ENCODE peak calls at places on chromosomes 4 and X, in nine cellular contexts. J is keratinocyte, I is AG09319, O is uterus, D is suprapubic skin, S is tibial artery, K is epithelial cell of esophagus, G is B cell, F is type B pancreatic cell. T is an unnamed sample.

GRCh38 chrX:149567621-149568417 is 18.1 kb upstream of the HSFX3 start:
- DNase-seq in G (no peak), K (no peak), O (no peak), D (no peak), S (no peak), J (no peak), F (no peak), I (no peak), T (no peak)

GRCh38 chr4:176875026-176875425 is 82.3 kb upstream of the VEGFC start:
- DNase-seq in K (no peak), I (no peak), O (no peak), S (no peak), D (no peak), F (no peak), J (no peak), G (no peak), T (no peak)

GRCh38 chr4:168560184-168560834 is 63.5 kb downstream of the PALLD start:
- DNase-seq in O (no peak), G (no peak), J (no peak), K (peak), F (no peak), I (peak), D (no peak), S (no peak), T (no peak)

GRCh38 chr4:73859614-73860088 is 6.6 kb downstream of the PF4V1 start:
- DNase-seq in K (no peak), F (no peak), S (no peak), O (no peak), J (no peak), I (peak), D (no peak), G (no peak), T (no peak)

GRCh38 chrX:23845316-23845932 is 62.3 kb downstream of the APOO start:
- DNase-seq in G (no peak), K (peak), S (no peak), D (no peak), O (no peak), I (no peak), J (no peak), F (no peak), T (no peak)

GRCh38 chr4:77310931-77311330 is 153.9 kb downstream of the CCNG2 start:
- DNase-seq in D (no peak), G (no peak), F (no peak), K (peak), S (no peak), J (no peak), I (no peak), O (no peak), T (no peak)

GRCh38 chrX:42732506-42732905 is 45.5 kb downstream of the PPP1R2C start:
- DNase-seq in G (no peak), J (no peak), O (no peak), I (no peak), K (no peak), D (no peak), S (no peak), F (no peak), T (no peak)

GRCh38 chrX:13432376-13432775 is 112.5 kb upstream of the ATXN3L start:
- DNase-seq in K (peak), D (peak), G (no peak), I (peak), J (peak), S (peak), F (no peak), O (peak), T (no peak)

GRCh38 chr4:113069212-113069892 is 19.9 kb downstream of the ANK2 start:
- DNase-seq in S (no peak), I (no peak), J (no peak), F (no peak), K (peak), G (no peak), O (no peak), D (no peak), T (no peak)

GRCh38 chr4:2574058-2574457 is 37.6 kb downstream of the FAM193A start:
- DNase-seq in O (no peak), D (no peak), K (no peak), G (no peak), I (no peak), F (no peak), J (no peak), S (no peak), T (no peak)

GRCh38 chr4:109916003-109916399 is 3.3 kb downstream of the EGF start:
- DNase-seq in D (no peak), G (no peak), J (no peak), I (no peak), O (no peak), K (no peak), S (no peak), F (no peak), T (no peak)

GRCh38 chr4:120664851-120665250 is 257.7 kb downstream of the PRDM5 start:
- DNase-seq in S (no peak), F (no peak), G (no peak), O (no peak), K (no peak), D (no peak), J (no peak), I (no peak), T (no peak)

GRCh38 chr4:120801171-120801758 is 121.3 kb downstream of the PRDM5 start:
- DNase-seq in J (no peak), S (peak), G (no peak), I (peak), F (no peak), K (peak), O (no peak), D (no peak), T (no peak)

GRCh38 chrX:63713510-63713909 is 71.5 kb downstream of the ARHGEF9 start:
- DNase-seq in G (no peak), J (no peak), K (peak), I (no peak), O (no peak), F (no peak), D (no peak), S (no peak), T (no peak)

GRCh38 chr4:39233783-39234182 is 51.5 kb downstream of the WDR19 start:
- DNase-seq in J (no peak), S (no peak), G (no peak), O (no peak), D (no peak), K (no peak), F (no peak), I (no peak), T (no peak)

GRCh38 chrX:33065415-33065814 is 145.9 kb downstream of the DMD start:
- DNase-seq in G (no peak), O (no peak), K (no peak), I (no peak), D (no peak), F (no peak), S (no peak), J (no peak), T (no peak)

GRCh38 chr4:75235359-75235951 is 278.7 kb downstream of the RCHY1 start:
- DNase-seq in G (peak), F (no peak), I (no peak), O (no peak), J (no peak), K (no peak), S (no peak), D (no peak), T (no peak)

GRCh38 chr4:181821039-181822004 is 421.9 kb upstream of the TENM3 start:
- DNase-seq in F (no peak), J (no peak), I (no peak), D (no peak), S (no peak), G (no peak), O (no peak), K (peak), T (no peak)

GRCh38 chrX:136910565-136911040 is 30.1 kb upstream of the RBMX start:
- DNase-seq in F (no peak), D (no peak), O (no peak), K (no peak), J (no peak), I (no peak), G (no peak), S (no peak), T (no peak)

GRCh38 chr4:74267998-74268606 is 40.2 kb upstream of the EPGN start:
- DNase-seq in S (no peak), J (peak), F (no peak), I (no peak), D (no peak), G (no peak), O (no peak), K (peak), T (no peak)

GRCh38 chrX:103747199-103747598 is 29.4 kb upstream of the PLP1 start:
- DNase-seq in I (no peak), D (no peak), F (no peak), K (no peak), S (no peak), O (no peak), J (no peak), G (no peak), T (no peak)

GRCh38 chrX:10597871-10598270 is 22.5 kb downstream of the MID1 start:
- DNase-seq in J (no peak), I (no peak), D (no peak), G (peak), S (no peak), F (no peak), O (no peak), K (peak), T (peak)

GRCh38 chr4:87444741-87445140 is 22.4 kb downstream of the NUDT9 start:
- DNase-seq in J (no peak), D (no peak), O (no peak), K (no peak), G (no peak), S (no peak), F (no peak), I (no peak), T (no peak)

GRCh38 chrX:8726031-8726652 is 5.8 kb downstream of the ANOS1 start:
- DNase-seq in K (peak), G (no peak), J (no peak), D (no peak), I (no peak), F (no peak), S (no peak), O (no peak), T (no peak)

GRCh38 chrX:130916636-130917422 is 13.8 kb upstream of the ENOX2 start:
- DNase-seq in K (peak), J (peak), I (no peak), D (no peak), F (no peak), S (peak), G (peak), O (peak), T (peak)

DNA sequence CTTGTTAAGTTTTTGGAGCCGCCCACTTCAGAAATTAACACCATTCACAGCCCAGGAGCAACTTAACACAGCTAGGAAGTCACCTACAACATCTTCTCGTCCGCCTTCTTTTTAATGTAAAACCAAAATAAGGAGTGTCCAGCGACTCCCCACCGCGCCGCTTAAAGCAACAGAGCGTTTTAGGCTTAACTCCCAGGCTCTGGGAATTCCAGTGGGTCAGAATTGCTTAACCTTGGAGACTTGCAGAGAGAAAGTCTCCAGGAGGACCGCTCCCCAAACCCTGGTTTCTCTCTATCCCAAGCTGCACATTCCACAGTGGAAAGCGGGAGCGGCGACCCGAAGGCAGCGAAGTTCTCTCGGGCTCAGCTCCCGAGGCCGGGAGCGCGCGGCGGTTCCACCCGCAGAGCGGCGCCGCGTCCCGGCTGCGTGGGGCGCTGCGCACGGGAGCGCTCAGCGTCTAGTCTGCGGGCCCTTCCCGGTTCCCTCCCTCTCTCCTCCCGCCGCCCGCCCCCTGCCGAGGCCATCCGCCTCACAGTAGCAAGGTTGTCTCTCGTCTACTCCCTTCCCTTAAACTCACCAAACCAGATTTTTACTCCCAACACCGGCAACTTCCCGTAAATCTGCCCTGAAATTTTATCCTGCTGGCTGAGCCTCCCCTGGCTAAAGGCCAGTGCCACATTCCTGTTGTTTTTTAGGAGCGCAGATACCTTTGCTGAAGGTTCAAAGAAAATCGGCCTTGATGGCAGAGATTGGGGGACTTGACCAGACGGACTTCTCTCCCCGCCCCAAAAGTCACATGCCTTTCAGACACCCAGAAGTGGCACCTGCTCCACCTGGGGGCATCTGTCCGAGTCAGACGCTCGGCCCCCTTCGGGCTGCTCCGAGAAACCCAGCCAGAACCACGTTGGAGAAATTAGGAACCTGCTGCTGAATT is at the start of gene RBM47:
- DNase-seq in D (peak), O (peak), S (peak), F (peak), I (peak), J (no peak), G (peak), K (peak), T (peak)
- TF ChIP-seq CTCF in D (no peak), O (peak), S (no peak), F (peak), I (no peak), J (peak), G (no peak), K (no peak), T (no peak)

GRCh38 chrX:17359500-17359899 is 15.5 kb upstream of the NHS start:
- DNase-seq in O (no peak), S (no peak), D (no peak), J (no peak), F (no peak), G (no peak), I (no peak), K (peak), T (no peak)

GRCh38 chrX:17361620-17362019 is 13.4 kb upstream of the NHS start:
- DNase-seq in J (no peak), G (no peak), O (no peak), I (no peak), K (no peak), F (no peak), D (no peak), S (no peak), T (peak)

DNA sequence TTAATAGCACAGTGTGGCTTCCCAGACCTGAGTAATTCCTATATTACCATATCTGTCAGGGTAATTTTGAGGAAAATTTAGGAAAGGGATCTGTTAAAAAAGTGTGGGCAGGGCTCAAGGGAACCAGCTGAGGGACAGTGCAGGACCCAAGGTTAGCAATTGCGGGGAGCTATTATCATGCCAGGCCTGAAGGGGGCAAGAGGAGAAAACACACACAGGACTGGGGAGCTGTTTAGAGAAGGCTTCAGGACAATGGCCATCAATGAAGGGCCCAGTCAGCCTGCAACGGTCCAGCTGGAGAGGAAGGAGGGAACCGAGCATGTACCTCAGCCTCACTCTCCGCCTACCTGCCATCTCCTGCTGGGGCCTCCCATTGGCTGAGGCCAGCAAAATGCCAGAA is 19.0 kb upstream of the NHS start:
- DNase-seq in F (no peak), O (no peak), I (no peak), G (no peak), K (no peak), S (no peak), D (no peak), J (no peak), T (no peak)
- TF ChIP-seq CTCF in F (peak), O (no peak), I (no peak), G (no peak), K (no peak), S (no peak), D (no peak), J (no peak), T (no peak)

DNA sequence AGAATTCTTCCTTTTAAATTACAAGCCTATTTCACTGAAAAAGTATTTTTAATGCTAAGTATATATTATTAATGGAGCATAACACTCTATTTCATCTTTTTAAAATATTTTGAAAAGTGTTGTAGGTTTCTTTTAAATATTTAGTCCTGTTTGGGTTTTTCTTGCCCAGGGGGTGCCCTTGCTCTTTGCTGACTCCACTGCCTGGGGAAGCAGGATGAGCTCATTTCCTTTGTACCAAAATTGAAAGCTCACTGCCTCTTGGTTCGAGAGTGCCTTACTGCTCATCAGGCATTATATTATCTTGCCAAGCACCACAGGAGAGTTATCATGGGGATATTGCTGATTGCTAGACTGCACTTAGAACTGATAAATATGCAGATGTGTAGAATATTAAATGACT is 819.2 kb downstream of the PCDH18 start:
- DNase-seq in J (no peak), O (no peak), G (no peak), S (no peak), D (no peak), F (no peak), K (peak), I (no peak), T (peak)
- TF ChIP-seq CTCF in J (no peak), O (no peak), G (no peak), S (no peak), D (no peak), F (no peak), K (no peak), I (peak), T (no peak)

GRCh38 chr4:129164243-129164642 is 68.3 kb downstream of the C4orf33 start:
- DNase-seq in S (no peak), F (no peak), D (no peak), I (no peak), J (no peak), O (no peak), G (no peak), K (no peak), T (no peak)

GRCh38 chr4:129163427-129163826 is 67.5 kb downstream of the C4orf33 start:
- DNase-seq in F (no peak), D (no peak), I (no peak), K (no peak), G (no peak), O (no peak), S (no peak), J (no peak), T (no peak)

GRCh38 chr4:129162450-129162849 is 66.5 kb downstream of the C4orf33 start:
- DNase-seq in D (no peak), I (no peak), G (no peak), O (no peak), K (no peak), J (no peak), S (no peak), F (no peak), T (no peak)

GRCh38 chr4:129172181-129172580 is 76.2 kb downstream of the C4orf33 start:
- DNase-seq in I (no peak), D (no peak), J (no peak), G (no peak), F (no peak), S (no peak), O (no peak), K (no peak), T (no peak)

DNA sequence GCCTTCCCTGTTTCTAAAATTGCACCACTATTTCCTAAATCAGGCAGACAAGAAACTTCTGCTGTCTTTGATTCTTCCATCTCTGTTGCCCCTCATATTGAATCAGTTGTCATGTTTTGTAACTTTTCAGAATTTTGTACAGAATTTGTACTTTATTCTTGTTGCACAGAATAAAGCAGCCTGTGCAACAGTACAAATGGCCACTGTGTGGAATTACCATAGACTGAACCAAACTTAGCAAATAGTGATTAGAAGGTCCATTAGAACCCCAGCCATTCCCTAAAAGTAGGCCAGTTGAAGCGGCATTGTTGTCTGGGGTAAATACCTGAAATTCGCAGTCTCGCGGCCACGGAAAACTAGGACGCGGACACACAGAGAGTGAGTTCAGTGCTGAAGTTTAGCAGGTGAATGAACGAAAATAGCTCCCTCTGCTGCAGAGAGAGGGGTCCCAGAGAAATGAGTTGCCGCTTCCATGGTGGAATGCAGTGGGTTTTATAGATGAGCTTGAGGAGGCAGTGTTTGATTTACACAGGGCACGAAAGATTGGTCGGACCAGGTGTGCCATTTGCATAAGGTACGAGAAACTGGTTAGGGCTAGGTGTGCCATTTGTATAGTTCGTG is 71.8 kb downstream of the C4orf33 start:
- DNase-seq in O (no peak), S (no peak), F (no peak), I (no peak), K (peak), G (no peak), J (no peak), D (no peak), T (peak)
- TF ChIP-seq CTCF in O (no peak), S (no peak), F (peak), I (peak), K (no peak), G (no peak), J (no peak), D (no peak), T (no peak)

GRCh38 chr4:117447925-117448324 is 362.5 kb upstream of the TRAM1L1 start:
- DNase-seq in F (no peak), G (no peak), D (no peak), S (no peak), K (peak), J (no peak), O (no peak), I (no peak), T (peak)
- TF ChIP-seq CTCF in F (peak), G (no peak), D (no peak), S (no peak), K (peak), J (peak), O (no peak), I (no peak), T (peak)

DNA sequence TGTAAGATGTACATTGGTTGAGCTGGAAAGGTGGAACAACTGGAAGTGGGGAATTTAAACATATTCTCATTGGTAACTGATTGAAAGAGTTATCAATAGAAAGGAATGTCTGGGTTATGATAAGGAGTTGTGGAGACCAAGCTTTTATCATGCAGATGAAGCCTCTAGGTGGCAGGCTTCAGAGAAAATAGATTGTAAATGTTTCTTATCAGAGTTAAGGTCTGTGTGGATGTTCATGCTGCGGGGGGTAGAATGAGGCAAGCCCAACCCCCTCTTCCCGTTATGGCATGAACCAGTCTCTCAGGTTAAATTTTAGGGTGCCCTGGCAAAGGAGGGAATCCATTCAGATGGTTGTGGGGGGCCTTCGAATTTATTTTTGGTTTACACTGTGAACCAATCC is 16.0 kb downstream of the ARSD start:
- DNase-seq in O (no peak), F (no peak), I (no peak), D (no peak), J (no peak), S (no peak), K (no peak), G (no peak), T (no peak)
- TF ChIP-seq CTCF in O (no peak), F (peak), I (no peak), D (no peak), J (peak), S (no peak), K (peak), G (no peak), T (no peak)

T was measured in endothelial cell.